ENCODE peak calls at places on chromosomes 3 and 15, in seven cellular contexts. One of them, this sample, is unnamed.

GRCh38 chr15:90697180-90697579 is 20.0 kb upstream of the BLM start:
- DNase-seq in suprapubic skin: no peak
- DNase-seq in stomach: no peak
- DNase-seq in A549: no peak
- DNase-seq in transverse colon: no peak
- DNase-seq in SK-N-SH: no peak
- DNase-seq in K562: no peak
- DNase-seq in this sample: no peak

GRCh38 chr3:193805448-193805847 is 212.4 kb downstream of the OPA1 start:
- DNase-seq in A549: peak
- DNase-seq in stomach: peak
- DNase-seq in SK-N-SH: peak
- DNase-seq in K562: peak
- DNase-seq in suprapubic skin: peak
- DNase-seq in transverse colon: peak
- DNase-seq in this sample: peak

GRCh38 chr3:41141431-41142164 is 57.7 kb upstream of the CTNNB1 start:
- DNase-seq in transverse colon: no peak
- DNase-seq in A549: no peak
- DNase-seq in stomach: no peak
- DNase-seq in K562: no peak
- DNase-seq in SK-N-SH: no peak
- DNase-seq in suprapubic skin: no peak
- DNase-seq in this sample: no peak

GRCh38 chr3:37545479-37545878 is 316.2 kb upstream of the CTDSPL start:
- DNase-seq in transverse colon: no peak
- DNase-seq in K562: peak
- DNase-seq in SK-N-SH: peak
- DNase-seq in stomach: no peak
- DNase-seq in suprapubic skin: no peak
- DNase-seq in A549: no peak
- DNase-seq in this sample: peak

GRCh38 chr3:37745921-37746320 is 115.8 kb upstream of the CTDSPL start:
- DNase-seq in A549: no peak
- DNase-seq in suprapubic skin: no peak
- DNase-seq in stomach: no peak
- DNase-seq in SK-N-SH: no peak
- DNase-seq in K562: no peak
- DNase-seq in transverse colon: no peak
- DNase-seq in this sample: no peak

GRCh38 chr3:47427866-47428265 is 47.0 kb downstream of the PTPN23 start:
- DNase-seq in SK-N-SH: no peak
- DNase-seq in transverse colon: no peak
- DNase-seq in stomach: no peak
- DNase-seq in K562: no peak
- DNase-seq in A549: no peak
- DNase-seq in suprapubic skin: no peak
- DNase-seq in this sample: no peak

GRCh38 chr3:4751057-4752051 is 227.9 kb upstream of the BHLHE40 start:
- DNase-seq in A549: peak
- DNase-seq in K562: no peak
- DNase-seq in SK-N-SH: no peak
- DNase-seq in suprapubic skin: no peak
- DNase-seq in transverse colon: no peak
- DNase-seq in stomach: no peak
- DNase-seq in this sample: no peak

GRCh38 chr3:45617430-45618080 is 23.0 kb downstream of the LIMD1 start:
- DNase-seq in K562: no peak
- DNase-seq in suprapubic skin: no peak
- DNase-seq in A549: peak
- DNase-seq in transverse colon: no peak
- DNase-seq in SK-N-SH: no peak
- DNase-seq in stomach: peak
- DNase-seq in this sample: no peak

GRCh38 chr3:40924559-40925058 is 274.7 kb upstream of the CTNNB1 start:
- DNase-seq in A549: no peak
- DNase-seq in stomach: no peak
- DNase-seq in K562: no peak
- DNase-seq in SK-N-SH: no peak
- DNase-seq in suprapubic skin: no peak
- DNase-seq in transverse colon: no peak
- DNase-seq in this sample: peak

GRCh38 chr3:60953406-60953805 is 297.8 kb downstream of the FHIT start:
- DNase-seq in suprapubic skin: no peak
- DNase-seq in transverse colon: no peak
- DNase-seq in A549: no peak
- DNase-seq in SK-N-SH: no peak
- DNase-seq in K562: no peak
- DNase-seq in stomach: no peak
- DNase-seq in this sample: no peak

GRCh38 chr3:136818191-136818850 is 605 bp upstream of the SLC35G2 start:
- DNase-seq in transverse colon: peak
- DNase-seq in K562: peak
- DNase-seq in SK-N-SH: peak
- DNase-seq in A549: peak
- DNase-seq in stomach: peak
- DNase-seq in suprapubic skin: peak
- DNase-seq in this sample: peak

GRCh38 chr3:133124511-133124910 is 86.3 kb downstream of the TMEM108 start:
- DNase-seq in K562: no peak
- DNase-seq in SK-N-SH: peak
- DNase-seq in stomach: peak
- DNase-seq in transverse colon: no peak
- DNase-seq in suprapubic skin: no peak
- DNase-seq in A549: no peak
- DNase-seq in this sample: no peak

GRCh38 chr15:61227269-61228024 is 1.7 kb downstream of the RORA start:
- DNase-seq in stomach: no peak
- DNase-seq in suprapubic skin: peak
- DNase-seq in transverse colon: no peak
- DNase-seq in SK-N-SH: peak
- DNase-seq in A549: peak
- DNase-seq in K562: no peak
- DNase-seq in this sample: peak

GRCh38 chr15:67003586-67003985 is 61.8 kb upstream of the SMAD3 start:
- DNase-seq in stomach: no peak
- DNase-seq in suprapubic skin: no peak
- DNase-seq in A549: peak
- DNase-seq in transverse colon: no peak
- DNase-seq in SK-N-SH: no peak
- DNase-seq in K562: no peak
- DNase-seq in this sample: no peak

GRCh38 chr15:88258021-88258641 is 1.6 kb upstream of the NTRK3 start:
- DNase-seq in A549: peak
- DNase-seq in transverse colon: no peak
- DNase-seq in K562: peak
- DNase-seq in suprapubic skin: no peak
- DNase-seq in stomach: no peak
- DNase-seq in SK-N-SH: peak
- DNase-seq in this sample: no peak

GRCh38 chr3:13112521-13113345 is 39.5 kb upstream of the IQSEC1 start:
- DNase-seq in A549: no peak
- DNase-seq in SK-N-SH: no peak
- DNase-seq in transverse colon: no peak
- DNase-seq in K562: no peak
- DNase-seq in suprapubic skin: peak
- DNase-seq in stomach: no peak
- DNase-seq in this sample: no peak

GRCh38 chr15:41878355-41878699 is 15.5 kb downstream of the SPTBN5 start:
- DNase-seq in stomach: peak
- DNase-seq in transverse colon: no peak
- DNase-seq in K562: no peak
- DNase-seq in A549: no peak
- DNase-seq in SK-N-SH: no peak
- DNase-seq in suprapubic skin: no peak
- DNase-seq in this sample: no peak

GRCh38 chr3:73733796-73734195 is 109.1 kb upstream of the PDZRN3 start:
- DNase-seq in suprapubic skin: no peak
- DNase-seq in K562: no peak
- DNase-seq in A549: no peak
- DNase-seq in stomach: no peak
- DNase-seq in SK-N-SH: no peak
- DNase-seq in transverse colon: no peak
- DNase-seq in this sample: no peak
- H3K4me3 ChIP-seq in suprapubic skin: no peak
- H3K4me3 ChIP-seq in K562: no peak
- H3K4me3 ChIP-seq in A549: no peak
- H3K4me3 ChIP-seq in stomach: no peak
- H3K4me3 ChIP-seq in SK-N-SH: no peak
- H3K4me3 ChIP-seq in transverse colon: no peak
- H3K4me3 ChIP-seq in this sample: no peak

DNA sequence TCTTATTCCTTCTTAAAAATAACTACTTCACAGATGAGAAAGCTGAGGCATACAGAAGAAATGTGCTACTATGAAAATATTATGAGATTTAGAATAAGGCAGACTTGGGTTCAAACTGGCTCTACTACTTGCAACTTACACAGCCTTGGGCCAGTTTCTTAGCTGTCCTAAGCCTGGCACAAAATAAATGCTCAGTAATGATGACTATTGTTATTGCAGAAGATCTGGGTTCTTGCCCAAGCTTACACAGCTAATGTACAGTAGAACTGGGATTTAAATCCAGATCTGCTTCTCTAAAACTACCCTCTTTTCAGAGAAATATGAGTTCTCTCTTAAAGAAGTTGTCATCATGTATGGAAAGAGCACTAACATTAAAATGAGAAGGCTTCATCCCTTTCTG is 228.2 kb upstream of the TPRG1 start:
- DNase-seq in A549: no peak
- DNase-seq in transverse colon: no peak
- DNase-seq in SK-N-SH: no peak
- DNase-seq in K562: no peak
- DNase-seq in suprapubic skin: no peak
- DNase-seq in stomach: no peak
- DNase-seq in this sample: no peak
- H3K27ac ChIP-seq in A549: no peak
- H3K27ac ChIP-seq in transverse colon: no peak
- H3K27ac ChIP-seq in SK-N-SH: no peak
- H3K27ac ChIP-seq in K562: no peak
- H3K27ac ChIP-seq in suprapubic skin: peak
- H3K27ac ChIP-seq in stomach: peak
- H3K27ac ChIP-seq in this sample: no peak

GRCh38 chr3:63588897-63589296 is 63.6 kb upstream of the SNTN start:
- DNase-seq in K562: no peak
- DNase-seq in stomach: no peak
- DNase-seq in A549: peak
- DNase-seq in suprapubic skin: no peak
- DNase-seq in SK-N-SH: no peak
- DNase-seq in transverse colon: no peak
- DNase-seq in this sample: no peak

GRCh38 chr3:63580151-63580550 is 72.3 kb upstream of the SNTN start:
- DNase-seq in stomach: no peak
- DNase-seq in SK-N-SH: no peak
- DNase-seq in transverse colon: no peak
- DNase-seq in suprapubic skin: no peak
- DNase-seq in K562: no peak
- DNase-seq in A549: no peak
- DNase-seq in this sample: no peak

GRCh38 chr3:63582943-63583500 is 69.5 kb upstream of the SNTN start:
- DNase-seq in SK-N-SH: no peak
- DNase-seq in K562: no peak
- DNase-seq in stomach: no peak
- DNase-seq in transverse colon: no peak
- DNase-seq in suprapubic skin: no peak
- DNase-seq in A549: no peak
- DNase-seq in this sample: no peak

DNA sequence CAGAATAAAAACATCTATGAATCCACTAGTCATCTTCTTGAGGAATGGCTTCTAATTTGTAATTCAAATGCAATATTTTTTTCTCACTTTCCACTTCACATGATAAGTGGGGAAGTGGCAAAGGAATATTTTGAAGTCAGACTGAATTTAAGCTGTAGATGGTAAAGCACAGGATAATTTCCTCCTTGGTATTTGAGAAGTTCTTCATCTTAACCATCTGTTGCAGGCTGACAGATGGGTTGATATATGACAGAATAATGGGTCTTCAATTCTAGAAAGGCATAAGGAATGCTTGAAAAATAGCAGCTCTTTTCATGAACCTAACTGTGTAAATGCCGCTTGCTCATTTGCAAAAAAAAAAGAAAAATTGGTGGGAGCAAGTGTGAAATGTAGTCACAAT is 66.5 kb upstream of the SNTN start:
- DNase-seq in suprapubic skin: no peak
- DNase-seq in SK-N-SH: no peak
- DNase-seq in K562: no peak
- DNase-seq in stomach: no peak
- DNase-seq in transverse colon: no peak
- DNase-seq in A549: no peak
- DNase-seq in this sample: no peak
- TF ChIP-seq EP300 in suprapubic skin: no peak
- TF ChIP-seq EP300 in SK-N-SH: no peak
- TF ChIP-seq EP300 in K562: no peak
- TF ChIP-seq EP300 in stomach: no peak
- TF ChIP-seq EP300 in transverse colon: no peak
- TF ChIP-seq EP300 in A549: no peak
- TF ChIP-seq EP300 in this sample: no peak

GRCh38 chr15:77821188-77821958 is 188.7 kb upstream of the LINGO1 start:
- DNase-seq in transverse colon: peak
- DNase-seq in K562: peak
- DNase-seq in stomach: peak
- DNase-seq in SK-N-SH: peak
- DNase-seq in suprapubic skin: no peak
- DNase-seq in A549: peak
- DNase-seq in this sample: no peak

GRCh38 chr15:77818484-77819270 is 186.0 kb upstream of the LINGO1 start:
- DNase-seq in K562: peak
- DNase-seq in suprapubic skin: no peak
- DNase-seq in transverse colon: no peak
- DNase-seq in stomach: no peak
- DNase-seq in SK-N-SH: no peak
- DNase-seq in A549: no peak
- DNase-seq in this sample: no peak

GRCh38 chr15:77821959-77822256 is 189.2 kb upstream of the LINGO1 start:
- DNase-seq in K562: no peak
- DNase-seq in SK-N-SH: no peak
- DNase-seq in A549: no peak
- DNase-seq in stomach: no peak
- DNase-seq in transverse colon: no peak
- DNase-seq in suprapubic skin: no peak
- DNase-seq in this sample: no peak

GRCh38 chr15:77819271-77819806 is 186.6 kb upstream of the LINGO1 start:
- DNase-seq in suprapubic skin: no peak
- DNase-seq in transverse colon: no peak
- DNase-seq in K562: peak
- DNase-seq in SK-N-SH: peak
- DNase-seq in A549: no peak
- DNase-seq in stomach: no peak
- DNase-seq in this sample: no peak

GRCh38 chr15:77819841-77820728 is 187.4 kb upstream of the LINGO1 start:
- DNase-seq in suprapubic skin: no peak
- DNase-seq in transverse colon: peak
- DNase-seq in K562: peak
- DNase-seq in A549: peak
- DNase-seq in SK-N-SH: peak
- DNase-seq in stomach: no peak
- DNase-seq in this sample: no peak
- H3K4me3 ChIP-seq in suprapubic skin: peak
- H3K4me3 ChIP-seq in transverse colon: peak
- H3K4me3 ChIP-seq in K562: no peak
- H3K4me3 ChIP-seq in A549: peak
- H3K4me3 ChIP-seq in SK-N-SH: peak
- H3K4me3 ChIP-seq in stomach: peak
- H3K4me3 ChIP-seq in this sample: no peak